ENCODE peak calls at places on chromosomes 6 and 20, in four cellular contexts. Z is heart right ventricle, L is Peyer's patch, K is aorta. Q is an unnamed sample.
A peak's percentile ranks its signal among the peaks of the same experiment; 100 is the strongest.

GRCh38 chr6:138250513-138251247 is 32.4 kb upstream of the PBOV1 start:
- DNase-seq in L (no peak), Z (no peak), K (peak; percentile 76), Q (peak; percentile 90)

GRCh38 chr20:48787861-48788375 is 39.9 kb downstream of the PREX1 start:
- DNase-seq in Z (no peak), L (no peak), K (peak; percentile 51), Q (peak; percentile 42)

GRCh38 chr6:43910638-43911353 is 140.8 kb downstream of the VEGFA start:
- DNase-seq in L (no peak), Z (no peak), K (no peak), Q (no peak)

GRCh38 chr6:26129656-26130055 is 42.4 kb downstream of the HFE start:
- DNase-seq in K (no peak), L (no peak), Z (no peak), Q (no peak)

GRCh38 chr6:2579241-2579761 is 171.4 kb downstream of the MYLK4 start:
- DNase-seq in K (no peak), L (no peak), Z (no peak), Q (no peak)

GRCh38 chr6:28648035-28648877 is 122.6 kb downstream of the GPX5 start:
- DNase-seq in Z (no peak), L (no peak), K (no peak), Q (peak; percentile 43)

GRCh38 chr20:34557936-34558319 is 590 bp upstream of the MAP1LC3A start:
- DNase-seq in Z (no peak), L (no peak), K (no peak), Q (no peak)

GRCh38 chr20:46129955-46130481 is 11.9 kb downstream of the CD40 start:
- DNase-seq in Z (no peak), L (no peak), K (peak; percentile 59), Q (no peak)

GRCh38 chr6:43923376-43924221 is 153.6 kb downstream of the VEGFA start:
- DNase-seq in Z (no peak), K (peak; percentile 65), L (no peak), Q (no peak)

GRCh38 chr6:9523462-9523861 is 891.4 kb downstream of the TFAP2A start:
- DNase-seq in L (no peak), K (no peak), Z (no peak), Q (no peak)

GRCh38 chr6:9521152-9521530 is 893.7 kb downstream of the TFAP2A start:
- DNase-seq in K (no peak), L (no peak), Z (no peak), Q (no peak)

GRCh38 chr6:9518433-9518832 is 896.4 kb downstream of the TFAP2A start:
- DNase-seq in Z (no peak), K (no peak), L (no peak), Q (no peak)

GRCh38 chr6:9520417-9521151 is 894.3 kb downstream of the TFAP2A start:
- DNase-seq in K (no peak), L (no peak), Z (no peak), Q (no peak)

GRCh38 chr6:9522101-9522500 is 892.8 kb downstream of the TFAP2A start:
- DNase-seq in L (no peak), Z (no peak), K (no peak), Q (no peak)
- H3K27ac ChIP-seq in L (no peak overlapping the region), Z (no peak overlapping the region), K (no peak overlapping the region), Q (no peak overlapping the region)

GRCh38 chr6:90008908-90009501 is 114.7 kb downstream of the GJA10 start:
- DNase-seq in L (no peak), K (no peak), Z (no peak), Q (no peak)
- H3K27ac ChIP-seq in L (no peak overlapping the region), K (peak overlapping the region; percentile 28), Z (peak overlapping the region; percentile 12), Q (no peak overlapping the region)

DNA sequence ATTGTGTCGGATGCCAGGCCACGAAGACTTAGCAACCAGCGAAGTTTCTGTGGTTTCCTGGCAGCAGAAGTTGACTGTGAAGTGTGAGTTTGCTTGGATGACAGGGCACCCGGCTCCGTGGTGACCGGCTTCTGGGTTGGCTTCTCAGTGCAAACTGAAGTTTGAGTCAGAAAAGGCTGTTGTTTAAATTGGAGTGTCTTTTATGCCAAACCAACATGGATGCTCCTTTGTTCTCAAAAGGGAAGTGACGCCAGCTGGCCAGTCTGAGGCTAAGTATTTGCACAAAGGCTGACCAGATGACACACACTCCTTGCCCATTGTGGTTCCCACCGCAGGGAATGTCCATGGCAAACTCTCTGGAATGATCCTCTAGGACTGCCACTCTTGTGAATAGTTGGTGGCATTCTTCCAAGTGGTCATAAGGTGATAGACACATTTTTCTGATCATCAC is 164.8 kb upstream of the QKI start:
- DNase-seq in K (no peak), L (no peak), Z (no peak), Q (no peak)
- H3K27ac ChIP-seq in K (no peak overlapping the region), L (no peak overlapping the region), Z (no peak overlapping the region), Q (no peak overlapping the region)

GRCh38 chr6:150112233-150112632 is 30.6 kb upstream of the PPP1R14C start:
- DNase-seq in Z (no peak), K (no peak), L (no peak), Q (no peak)
- H3K27ac ChIP-seq in Z (no peak overlapping the region), K (no peak overlapping the region), L (no peak overlapping the region), Q (no peak overlapping the region)

DNA sequence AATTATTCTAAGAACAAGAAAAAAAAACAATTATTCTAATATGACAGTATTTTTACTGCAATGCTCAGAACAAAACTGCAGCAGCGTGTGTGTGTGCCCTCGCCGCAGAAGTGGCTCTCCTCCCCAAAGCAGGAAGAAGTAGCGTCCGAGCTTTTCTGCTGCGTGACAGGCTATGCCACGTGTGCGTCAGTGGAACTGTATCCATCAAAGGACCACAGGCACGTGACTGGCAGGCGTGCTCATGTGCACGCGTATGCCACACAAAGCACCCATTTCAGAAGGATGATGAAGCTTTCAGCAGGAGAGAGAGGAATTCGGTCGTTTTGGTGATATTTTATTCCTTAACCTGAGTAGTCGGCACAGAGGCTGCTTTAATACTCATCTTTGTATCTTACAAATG is 3.6 kb downstream of the TCFL5 start:
- DNase-seq in Z (no peak), L (no peak), K (peak; percentile 47), Q (no peak)
- H3K27ac ChIP-seq in Z (no peak overlapping the region), L (no peak overlapping the region), K (no peak overlapping the region), Q (no peak overlapping the region)